ENCODE peak calls at places on chromosomes 7 and 10, in eight cellular contexts. B, A, J, R, O, M, Q and F are unnamed samples.

GRCh38 chr7:88184848-88185304 is 35.0 kb downstream of the SRI start:
- DNase-seq in B (no peak), A (no peak), J (no peak), R (no peak), O (no peak), M (no peak), Q (no peak), F (no peak)

GRCh38 chr7:135645296-135645904 is 16.9 kb upstream of the STMP1 start:
- DNase-seq in B (no peak), A (peak; percentile 46), J (no peak), R (peak; percentile 59), O (no peak), M (no peak), Q (no peak), F (no peak)

GRCh38 chr10:84375011-84375410 is 46.6 kb downstream of the CCSER2 start:
- DNase-seq in B (peak; percentile 24), A (peak; percentile 62), J (no peak), R (peak; percentile 68), O (peak; percentile 11), M (peak; percentile 29), Q (no peak), F (peak; percentile 26)

GRCh38 chr7:149459540-149460433 is 1.1 kb downstream of the ZNF777 start:
- DNase-seq in B (no peak), A (no peak), J (peak; percentile 74), R (no peak), O (no peak), M (no peak), Q (no peak), F (no peak)

GRCh38 chr7:158049271-158049670 is 538.4 kb downstream of the PTPRN2 start:
- DNase-seq in B (no peak), A (no peak), J (peak; percentile 4), R (no peak), O (no peak), M (no peak), Q (no peak), F (peak; percentile 25)

GRCh38 chr7:44667190-44667589 is 60.8 kb downstream of the OGDH start:
- DNase-seq in B (no peak), A (no peak), J (no peak), R (no peak), O (no peak), M (no peak), Q (no peak), F (no peak)

GRCh38 chr7:75743455-75743859 is 4.7 kb upstream of the HIP1 start:
- DNase-seq in B (no peak), A (no peak), J (no peak), R (no peak), O (peak; percentile 37), M (no peak), Q (no peak), F (no peak)

GRCh38 chr7:1409555-1409954 is 49.7 kb downstream of the MICALL2 start:
- DNase-seq in B (no peak), A (no peak), J (peak; percentile 20), R (no peak), O (no peak), M (no peak), Q (no peak), F (no peak)

GRCh38 chr7:45292481-45292880 is 134.9 kb downstream of the RAMP3 start:
- DNase-seq in B (no peak), A (no peak), J (no peak), R (no peak), O (peak; percentile 41), M (no peak), Q (no peak), F (no peak)

GRCh38 chr7:1986366-1987083 is 246.2 kb downstream of the MAD1L1 start:
- DNase-seq in B (peak; percentile 23), A (peak; percentile 63), J (no peak), R (no peak), O (no peak), M (no peak), Q (no peak), F (no peak)

GRCh38 chr10:47137311-47137851 is 162.6 kb upstream of the GDF10 start:
- DNase-seq in B (no peak), A (no peak), J (no peak), R (no peak), O (no peak), M (no peak), Q (no peak), F (no peak)

GRCh38 chr7:93894426-93894825 is 3.9 kb upstream of the TFPI2 start:
- DNase-seq in B (no peak), A (no peak), J (no peak), R (no peak), O (no peak), M (no peak), Q (no peak), F (no peak)

GRCh38 chr7:93889261-93889660 is 1.3 kb downstream of the TFPI2 start:
- DNase-seq in B (no peak), A (no peak), J (no peak), R (no peak), O (no peak), M (no peak), Q (no peak), F (no peak)

GRCh38 chr7:93894966-93895650 is 4.6 kb upstream of the TFPI2 start:
- DNase-seq in B (no peak), A (no peak), J (no peak), R (no peak), O (no peak), M (no peak), Q (no peak), F (no peak)

GRCh38 chr7:93890464-93891068 is at the start of gene TFPI2:
- DNase-seq in B (no peak), A (no peak), J (peak; percentile 75), R (peak; percentile 63), O (peak; percentile 52), M (no peak), Q (peak; percentile 64), F (no peak)

DNA sequence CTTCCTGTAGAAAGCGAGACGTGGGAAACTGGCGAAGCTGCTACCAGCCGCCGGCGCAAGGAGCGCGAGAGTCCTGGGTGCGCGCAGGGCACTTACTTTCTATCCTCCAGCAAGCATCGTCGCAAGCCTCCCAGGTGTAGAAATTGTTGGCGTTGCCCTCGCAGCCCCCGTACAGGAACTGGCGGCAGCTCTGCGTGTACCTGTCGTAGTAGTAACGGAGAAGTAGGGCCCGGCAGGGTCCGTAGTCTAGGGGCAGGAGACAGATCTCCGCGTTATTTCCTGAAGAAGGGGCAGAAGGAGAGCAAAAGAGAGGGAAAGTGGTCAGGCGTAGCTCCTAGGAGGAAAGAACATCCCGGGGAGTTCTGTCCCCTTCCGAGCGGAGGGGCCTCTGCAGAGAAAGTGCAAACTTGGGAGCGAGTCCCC is 501 bp downstream of the TFPI2 start:
- DNase-seq in B (no peak), A (no peak), J (peak; percentile 70), R (peak; percentile 67), O (peak; percentile 14), M (no peak), Q (peak; percentile 37), F (no peak)
- H3K4me3 ChIP-seq in B (no peak overlapping the region), A (no peak overlapping the region), J (peak overlapping the region; percentile 36), R (peak overlapping the region; percentile 71), O (peak overlapping the region; percentile 62), M (peak overlapping the region; percentile 59), Q (peak overlapping the region; percentile 45), F (peak overlapping the region; percentile 37)

GRCh38 chr10:133324198-133324792 is 12.4 kb downstream of the CALY start:
- DNase-seq in B (peak; percentile 54), A (peak; percentile 53), J (peak; percentile 87), R (peak; percentile 92), O (no peak), M (no peak), Q (no peak), F (no peak)

GRCh38 chr10:133326745-133327650 is 9.7 kb downstream of the CALY start:
- DNase-seq in B (no peak), A (no peak), J (peak; percentile 81), R (no peak), O (no peak), M (no peak), Q (no peak), F (no peak)

GRCh38 chr10:133324857-133325260 is 11.8 kb downstream of the CALY start:
- DNase-seq in B (no peak), A (no peak), J (peak; percentile 82), R (peak; percentile 34), O (no peak), M (no peak), Q (no peak), F (no peak)

GRCh38 chr10:133325761-133326463 is 10.8 kb downstream of the CALY start:
- DNase-seq in B (no peak), A (no peak), J (no peak), R (peak; percentile 54), O (no peak), M (no peak), Q (no peak), F (no peak)

GRCh38 chr10:133325392-133325760 is 11.3 kb downstream of the CALY start:
- DNase-seq in B (no peak), A (peak; percentile 15), J (peak; percentile 81), R (peak; percentile 53), O (no peak), M (no peak), Q (no peak), F (no peak)
- H3K4me3 ChIP-seq in B (peak overlapping the region; percentile 52), A (no peak overlapping the region), J (peak overlapping the region; percentile 5), R (peak overlapping the region; percentile 58), O (peak overlapping the region; percentile 41), M (peak overlapping the region; percentile 22), Q (no peak overlapping the region), F (peak overlapping the region; percentile 17)

DNA sequence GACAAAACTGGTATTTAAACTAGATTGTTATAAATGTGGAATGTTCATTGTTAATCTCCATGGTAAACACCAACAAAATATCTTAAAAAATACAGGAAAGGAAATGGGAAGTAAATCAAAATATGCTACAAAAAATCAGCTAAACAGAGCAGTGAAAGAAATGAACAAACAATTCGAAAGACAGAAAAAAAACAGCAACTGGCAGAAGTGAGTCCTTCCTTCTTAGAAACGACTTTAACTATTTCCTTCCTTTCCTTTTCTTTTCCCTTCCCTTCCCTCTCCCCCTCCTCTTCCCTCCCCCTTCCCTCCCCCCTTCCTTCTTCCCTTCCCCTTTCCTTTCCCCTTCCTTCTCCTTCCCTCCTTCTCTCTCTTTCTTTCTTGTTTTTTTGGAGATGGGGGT is 12.8 kb downstream of the ZNF248 start:
- DNase-seq in B (no peak), A (no peak), J (no peak), R (no peak), O (no peak), M (no peak), Q (no peak), F (no peak)
- H3K4me3 ChIP-seq in B (no peak overlapping the region), A (no peak overlapping the region), J (no peak overlapping the region), R (no peak overlapping the region), O (no peak overlapping the region), M (no peak overlapping the region), Q (no peak overlapping the region), F (no peak overlapping the region)

GRCh38 chr10:1201010-1201807 is 145.0 kb downstream of the WDR37 start:
- DNase-seq in B (peak; percentile 0), A (no peak), J (no peak), R (no peak), O (no peak), M (no peak), Q (no peak), F (no peak)
- H3K4me3 ChIP-seq in B (no peak overlapping the region), A (no peak overlapping the region), J (no peak overlapping the region), R (no peak overlapping the region), O (no peak overlapping the region), M (no peak overlapping the region), Q (no peak overlapping the region), F (no peak overlapping the region)